ENCODE peak calls at places on chromosomes 6 and 20, in ten cellular contexts. J is stomach, R is NB4, E is upper lobe of right lung, B is fibroblast of lung, W is psoas muscle, V is hepatocyte, U is fibroblast of mammary gland, T is cardiac fibroblast, G is left ventricle myocardium inferior. Q is an unnamed sample.
A peak's percentile ranks its signal among the peaks of the same experiment; 100 is the strongest.

GRCh38 chr20:32675223-32675975 is 1.7 kb upstream of the C20orf203 start:
- DNase-seq in J (no peak), R (no peak), E (no peak), B (no peak), W (no peak), V (no peak), U (no peak), T (no peak), G (no peak), Q (no peak)

GRCh38 chr6:36346486-36346885 is 9.8 kb upstream of the BNIP5 start:
- DNase-seq in J (no peak), R (no peak), E (no peak), B (no peak), W (no peak), V (no peak), U (no peak), T (no peak), G (no peak), Q (no peak)

GRCh38 chr6:127790571-127790970 is 110.3 kb downstream of the THEMIS start:
- DNase-seq in J (no peak), R (no peak), E (no peak), B (no peak), W (no peak), V (no peak), U (no peak), T (no peak), G (no peak), Q (no peak)

GRCh38 chr6:140071601-140072062 is 697.2 kb upstream of the CITED2 start:
- DNase-seq in J (no peak), R (no peak), E (no peak), B (peak; percentile 95), W (no peak), V (no peak), U (peak; percentile 97), T (peak; percentile 85), G (no peak), Q (peak; percentile 80)

GRCh38 chr6:22062807-22063408 is 233.9 kb downstream of the PRL start:
- DNase-seq in J (no peak), R (peak; percentile 42), E (peak; percentile 76), B (no peak), W (no peak), V (no peak), U (no peak), T (no peak), G (no peak), Q (no peak)

GRCh38 chr20:38834868-38835267 is 29.4 kb downstream of the PPP1R16B start:
- DNase-seq in J (no peak), R (no peak), E (no peak), B (no peak), W (no peak), V (no peak), U (no peak), T (no peak), G (no peak), Q (no peak)

GRCh38 chr20:59120491-59120890 is 43.1 kb upstream of the ZNF831 start:
- DNase-seq in J (no peak), R (peak; percentile 91), E (no peak), B (no peak), W (no peak), V (no peak), U (no peak), T (no peak), G (no peak), Q (no peak)

GRCh38 chr6:12403201-12403826 is 113.2 kb downstream of the EDN1 start:
- DNase-seq in J (no peak), R (no peak), E (no peak), B (peak; percentile 66), W (no peak), V (no peak), U (peak; percentile 81), T (peak; percentile 84), G (no peak), Q (peak; percentile 73)

GRCh38 chr6:147903321-147903720 is 394.8 kb downstream of the SAMD5 start:
- DNase-seq in J (no peak), R (no peak), E (no peak), B (no peak), W (no peak), V (no peak), U (no peak), T (no peak), G (no peak), Q (no peak)

GRCh38 chr20:24730750-24731149 is 218.3 kb upstream of the CST7 start:
- DNase-seq in J (no peak), R (no peak), E (no peak), B (no peak), W (no peak), V (no peak), U (no peak), T (no peak), G (no peak), Q (no peak)

GRCh38 chr6:52718535-52718934 is 44.7 kb downstream of the GSTA2 start:
- DNase-seq in J (no peak), R (no peak), E (no peak), B (peak; percentile 11), W (no peak), V (no peak), U (peak; percentile 41), T (peak; percentile 38), G (no peak), Q (peak; percentile 41)

GRCh38 chr6:41071501-41071922 is 644 bp downstream of the OARD1 start:
- DNase-seq in J (no peak), R (no peak), E (no peak), B (no peak), W (no peak), V (no peak), U (no peak), T (no peak), G (no peak), Q (no peak)
- TF ChIP-seq CTCF in J (no peak), R (no peak), E (no peak), B (peak; percentile 18), W (no peak), V (no peak), U (no peak), T (peak; percentile 5), G (no peak), Q (peak; percentile 9)

GRCh38 chr20:46411637-46412036 is 5.2 kb upstream of the ELMO2 start:
- DNase-seq in J (no peak), R (no peak), E (no peak), B (no peak), W (no peak), V (no peak), U (no peak), T (no peak), G (no peak), Q (no peak)

GRCh38 chr20:46408281-46408731 is 1.9 kb upstream of the ELMO2 start:
- DNase-seq in J (no peak), R (no peak), E (no peak), B (no peak), W (no peak), V (no peak), U (no peak), T (no peak), G (no peak), Q (no peak)

GRCh38 chr20:46406200-46406985 is at the start of gene ELMO2:
- DNase-seq in J (peak; percentile 99), R (peak; percentile 99), E (peak; percentile 98), B (peak; percentile 97), W (peak; percentile 98), V (peak; percentile 98), U (peak; percentile 94), T (peak; percentile 96), G (peak; percentile 99), Q (peak; percentile 94)

GRCh38 chr20:46407671-46407996 is 1.2 kb upstream of the ELMO2 start:
- DNase-seq in J (no peak), R (no peak), E (no peak), B (no peak), W (no peak), V (no peak), U (no peak), T (no peak), G (no peak), Q (no peak)

DNA sequence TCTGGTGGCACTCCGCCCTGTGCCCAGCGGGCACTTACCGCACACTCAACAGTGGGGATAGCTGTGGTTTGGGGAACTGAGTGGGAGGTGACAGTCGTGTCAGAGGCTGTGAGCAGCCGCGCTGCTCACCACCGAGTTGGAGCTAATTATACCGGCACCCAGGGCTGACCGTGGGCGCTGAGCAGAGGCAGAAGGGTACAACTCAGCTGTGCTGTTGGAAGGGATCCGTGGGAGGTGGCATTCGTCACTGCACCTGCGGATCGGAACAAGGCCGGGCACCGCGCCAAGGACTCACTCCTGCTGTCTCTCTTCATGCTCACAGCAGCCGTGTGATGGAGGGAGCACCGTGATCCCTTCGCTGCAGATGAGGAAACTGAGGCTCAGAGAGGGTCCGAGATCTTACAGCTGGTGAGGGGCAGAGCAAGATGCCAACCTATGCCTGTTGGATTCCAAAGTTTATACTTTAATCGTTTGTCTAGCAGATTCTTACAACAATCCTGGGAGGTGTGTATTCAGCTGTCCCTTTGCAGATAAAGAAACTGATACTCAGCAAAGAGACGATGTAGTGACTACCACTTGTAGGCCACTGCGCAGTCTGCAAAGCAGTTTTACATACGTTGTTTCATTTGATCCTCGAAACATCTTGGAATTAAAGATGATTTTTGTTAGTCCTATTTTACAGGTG is 713 bp upstream of the ELMO2 start:
- DNase-seq in J (peak; percentile 79), R (peak; percentile 83), E (peak; percentile 89), B (peak; percentile 31), W (peak; percentile 82), V (peak; percentile 70), U (no peak), T (peak; percentile 21), G (peak; percentile 69), Q (no peak)
- H3K4me3 ChIP-seq in J (peak overlapping the region; percentile 94), R (peak overlapping the region; percentile 71), E (peak overlapping the region; percentile 95), B (peak overlapping the region; percentile 85), W (peak overlapping the region; percentile 96), V (peak overlapping the region; percentile 57), U (peak overlapping the region; percentile 78), T (peak overlapping the region; percentile 84), G (peak overlapping the region; percentile 88), Q (peak overlapping the region; percentile 70)

GRCh38 chr20:54869765-54870164 is 394.4 kb downstream of the DOK5 start:
- DNase-seq in J (no peak), R (no peak), E (no peak), B (no peak), W (no peak), V (no peak), U (no peak), T (no peak), G (no peak), Q (no peak)
- TF ChIP-seq CTCF in J (no peak), R (no peak), E (no peak), B (no peak), W (no peak), V (no peak), U (no peak), T (no peak), G (no peak), Q (no peak)

DNA sequence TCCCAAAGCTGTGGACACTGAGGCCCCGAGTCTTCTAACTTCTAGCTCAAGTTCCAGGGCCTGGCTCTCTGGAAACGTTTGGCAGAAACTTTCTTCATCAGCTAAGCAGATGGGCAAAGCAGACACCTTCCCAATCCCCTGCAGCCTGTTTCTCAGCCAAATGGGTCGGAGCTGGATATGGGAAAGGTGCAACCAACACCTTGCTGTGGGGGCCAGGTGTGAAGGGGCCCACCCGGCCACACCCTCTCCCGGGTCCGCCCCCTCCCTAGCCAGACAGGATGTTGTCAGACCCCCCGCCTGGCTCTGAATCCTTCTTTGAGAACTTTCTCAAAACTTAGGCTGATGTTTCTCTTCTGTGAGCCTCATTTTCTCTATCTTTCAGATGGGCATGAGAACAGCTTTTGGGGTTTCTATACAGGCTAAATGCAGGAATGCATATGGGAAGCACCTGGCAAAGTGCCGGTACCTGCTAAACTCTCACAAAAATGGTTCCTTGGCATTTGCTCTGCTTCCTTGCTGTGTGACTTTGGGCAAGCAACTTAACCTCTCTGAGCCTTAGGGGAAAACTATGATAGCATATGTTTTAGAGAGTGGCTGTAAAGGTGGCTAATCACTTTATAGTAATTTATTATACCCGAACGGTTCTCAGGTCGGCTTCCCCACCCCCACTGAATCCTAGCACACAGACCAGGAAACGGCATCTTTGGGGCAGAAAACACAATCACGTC is 1.8 kb downstream of the SNAI1 start:
- DNase-seq in J (no peak), R (no peak), E (no peak), B (no peak), W (no peak), V (no peak), U (no peak), T (no peak), G (no peak), Q (no peak)
- H3K4me3 ChIP-seq in J (peak overlapping the region; percentile 50), R (no peak overlapping the region), E (peak overlapping the region; percentile 59), B (peak overlapping the region; percentile 95), W (peak overlapping the region; percentile 76), V (peak overlapping the region; percentile 84), U (peak overlapping the region; percentile 78), T (peak overlapping the region; percentile 97), G (peak overlapping the region; percentile 70), Q (peak overlapping the region; percentile 98)